ENCODE peak calls at places on chromosomes 3 and 15, in six cellular contexts. One of them, this sample, is unnamed.

GRCh38 chr15:65175511-65175910 is 9.6 kb downstream of the CLPX start:
- DNase-seq in fibroblast of lung: no peak
- DNase-seq in mammary epithelial cell: no peak
- DNase-seq in A549: no peak
- DNase-seq in neuronal stem cell: no peak
- DNase-seq in IMR-90: no peak
- DNase-seq in this sample: no peak

GRCh38 chr3:169771651-169772529 is 1.3 kb upstream of the MYNN start:
- DNase-seq in fibroblast of lung: peak
- DNase-seq in mammary epithelial cell: peak
- DNase-seq in A549: peak
- DNase-seq in neuronal stem cell: peak
- DNase-seq in IMR-90: peak
- DNase-seq in this sample: peak

GRCh38 chr15:65766422-65767263 is 25.4 kb downstream of the DENND4A start:
- DNase-seq in fibroblast of lung: no peak
- DNase-seq in mammary epithelial cell: no peak
- DNase-seq in A549: peak
- DNase-seq in neuronal stem cell: no peak
- DNase-seq in IMR-90: peak
- DNase-seq in this sample: peak

GRCh38 chr3:117700573-117701360 is 991.2 kb downstream of the TUSC7 start:
- DNase-seq in fibroblast of lung: peak
- DNase-seq in mammary epithelial cell: no peak
- DNase-seq in A549: no peak
- DNase-seq in neuronal stem cell: no peak
- DNase-seq in IMR-90: peak
- DNase-seq in this sample: no peak

GRCh38 chr15:60215225-60215963 is 182.4 kb downstream of the ANXA2 start:
- DNase-seq in fibroblast of lung: no peak
- DNase-seq in mammary epithelial cell: no peak
- DNase-seq in A549: no peak
- DNase-seq in neuronal stem cell: no peak
- DNase-seq in IMR-90: no peak
- DNase-seq in this sample: no peak

GRCh38 chr15:44568338-44568737 is 31.4 kb downstream of the EIF3J start:
- DNase-seq in fibroblast of lung: no peak
- DNase-seq in mammary epithelial cell: no peak
- DNase-seq in A549: no peak
- DNase-seq in neuronal stem cell: no peak
- DNase-seq in IMR-90: no peak
- DNase-seq in this sample: no peak

GRCh38 chr15:90002428-90002844 is 1.3 kb downstream of the ZNF710 start:
- DNase-seq in fibroblast of lung: peak
- DNase-seq in mammary epithelial cell: peak
- DNase-seq in A549: peak
- DNase-seq in neuronal stem cell: no peak
- DNase-seq in IMR-90: peak
- DNase-seq in this sample: peak

GRCh38 chr15:85763157-85763556 is 31.6 kb downstream of the KLHL25 start:
- DNase-seq in fibroblast of lung: no peak
- DNase-seq in mammary epithelial cell: peak
- DNase-seq in A549: no peak
- DNase-seq in neuronal stem cell: no peak
- DNase-seq in IMR-90: no peak
- DNase-seq in this sample: no peak

GRCh38 chr15:35705885-35706590 is 160.1 kb upstream of the DPH6 start:
- DNase-seq in fibroblast of lung: peak
- DNase-seq in mammary epithelial cell: no peak
- DNase-seq in A549: no peak
- DNase-seq in neuronal stem cell: no peak
- DNase-seq in IMR-90: peak
- DNase-seq in this sample: no peak

GRCh38 chr3:138694287-138695007 is 85.9 kb downstream of the FAIM start:
- DNase-seq in fibroblast of lung: peak
- DNase-seq in mammary epithelial cell: peak
- DNase-seq in A549: peak
- DNase-seq in neuronal stem cell: no peak
- DNase-seq in IMR-90: peak
- DNase-seq in this sample: peak

GRCh38 chr3:184236033-184236410 is 6.6 kb downstream of the VWA5B2 start:
- DNase-seq in fibroblast of lung: no peak
- DNase-seq in mammary epithelial cell: no peak
- DNase-seq in A549: no peak
- DNase-seq in neuronal stem cell: no peak
- DNase-seq in IMR-90: no peak
- DNase-seq in this sample: no peak

GRCh38 chr3:4898454-4899313 is 80.6 kb upstream of the BHLHE40 start:
- DNase-seq in fibroblast of lung: peak
- DNase-seq in mammary epithelial cell: peak
- DNase-seq in A549: no peak
- DNase-seq in neuronal stem cell: no peak
- DNase-seq in IMR-90: peak
- DNase-seq in this sample: peak
- H3K4me2 ChIP-seq in fibroblast of lung: no peak
- H3K4me2 ChIP-seq in mammary epithelial cell: no peak
- H3K4me2 ChIP-seq in A549: peak
- H3K4me2 ChIP-seq in neuronal stem cell: no peak
- H3K4me2 ChIP-seq in IMR-90: peak
- H3K4me2 ChIP-seq in this sample: peak

DNA sequence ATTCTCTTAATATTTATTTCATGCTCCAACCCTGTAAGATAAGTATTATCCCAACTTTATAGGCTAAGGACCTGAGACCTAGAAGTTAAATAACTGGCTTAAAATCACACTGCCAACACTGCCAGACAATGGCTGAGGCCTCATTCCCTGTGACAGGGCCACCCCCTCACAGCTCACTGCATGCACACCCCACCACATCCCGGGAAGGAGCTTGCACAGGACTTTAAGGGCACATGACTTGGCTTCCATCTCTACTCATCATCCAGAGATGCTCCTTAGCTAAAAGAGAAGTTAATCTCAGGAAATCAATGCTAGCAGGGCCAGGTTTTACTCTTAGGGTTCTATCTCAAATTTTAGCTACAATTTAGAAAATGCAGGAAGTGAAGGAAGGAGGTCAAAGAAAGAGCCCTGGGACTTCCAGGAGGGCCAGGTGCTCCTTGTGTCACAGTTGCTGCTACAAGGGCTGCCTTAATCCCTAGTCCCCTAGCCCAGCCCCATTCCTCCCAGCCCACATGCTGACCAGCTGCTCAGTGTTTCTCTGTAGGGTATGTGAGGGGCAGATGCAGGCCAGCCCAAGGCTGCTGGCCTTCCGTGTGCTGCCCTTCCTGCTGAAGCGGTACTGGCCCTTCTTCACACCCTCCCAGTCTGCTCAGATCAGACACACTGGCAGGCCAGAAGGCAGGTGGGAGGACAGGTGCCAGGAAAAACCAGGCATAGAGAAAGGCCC is 53.5 kb downstream of the WWTR1 start:
- DNase-seq in fibroblast of lung: peak
- DNase-seq in mammary epithelial cell: no peak
- DNase-seq in A549: no peak
- DNase-seq in neuronal stem cell: no peak
- DNase-seq in IMR-90: peak
- DNase-seq in this sample: no peak
- H3K27ac ChIP-seq in fibroblast of lung: peak
- H3K27ac ChIP-seq in mammary epithelial cell: peak
- H3K27ac ChIP-seq in A549: peak
- H3K27ac ChIP-seq in neuronal stem cell: peak
- H3K27ac ChIP-seq in IMR-90: peak
- H3K27ac ChIP-seq in this sample: no peak

DNA sequence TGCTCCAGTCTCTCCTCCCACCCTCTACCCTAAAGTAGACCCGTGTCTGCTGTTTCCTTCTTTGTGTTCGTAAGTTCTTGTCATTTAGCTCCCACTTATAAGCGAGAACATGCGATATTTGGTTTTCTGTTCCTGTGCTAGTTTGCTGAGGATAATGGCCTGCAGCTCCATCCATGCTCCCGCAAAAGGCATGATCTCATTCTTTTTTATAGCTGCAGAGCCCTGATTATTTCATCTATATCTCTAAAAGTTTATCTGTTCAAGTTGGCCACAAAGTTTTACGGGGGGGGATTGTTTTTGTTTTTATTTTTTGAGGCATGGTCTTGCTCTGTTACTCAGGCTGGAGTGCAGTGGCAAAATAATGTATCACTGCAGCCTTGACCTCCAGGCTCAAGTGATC is 4.4 kb upstream of the NEO1 start:
- DNase-seq in fibroblast of lung: no peak
- DNase-seq in mammary epithelial cell: no peak
- DNase-seq in A549: no peak
- DNase-seq in neuronal stem cell: no peak
- DNase-seq in IMR-90: no peak
- DNase-seq in this sample: no peak
- H3K4me2 ChIP-seq in fibroblast of lung: no peak
- H3K4me2 ChIP-seq in mammary epithelial cell: no peak
- H3K4me2 ChIP-seq in A549: no peak
- H3K4me2 ChIP-seq in neuronal stem cell: no peak
- H3K4me2 ChIP-seq in IMR-90: no peak
- H3K4me2 ChIP-seq in this sample: no peak

GRCh38 chr3:191301982-191302381 is 27.2 kb upstream of the CCDC50 start:
- DNase-seq in fibroblast of lung: no peak
- DNase-seq in mammary epithelial cell: no peak
- DNase-seq in A549: no peak
- DNase-seq in neuronal stem cell: no peak
- DNase-seq in IMR-90: no peak
- DNase-seq in this sample: no peak
- H3K27ac ChIP-seq in fibroblast of lung: no peak
- H3K27ac ChIP-seq in mammary epithelial cell: no peak
- H3K27ac ChIP-seq in A549: no peak
- H3K27ac ChIP-seq in neuronal stem cell: no peak
- H3K27ac ChIP-seq in IMR-90: no peak
- H3K27ac ChIP-seq in this sample: no peak

DNA sequence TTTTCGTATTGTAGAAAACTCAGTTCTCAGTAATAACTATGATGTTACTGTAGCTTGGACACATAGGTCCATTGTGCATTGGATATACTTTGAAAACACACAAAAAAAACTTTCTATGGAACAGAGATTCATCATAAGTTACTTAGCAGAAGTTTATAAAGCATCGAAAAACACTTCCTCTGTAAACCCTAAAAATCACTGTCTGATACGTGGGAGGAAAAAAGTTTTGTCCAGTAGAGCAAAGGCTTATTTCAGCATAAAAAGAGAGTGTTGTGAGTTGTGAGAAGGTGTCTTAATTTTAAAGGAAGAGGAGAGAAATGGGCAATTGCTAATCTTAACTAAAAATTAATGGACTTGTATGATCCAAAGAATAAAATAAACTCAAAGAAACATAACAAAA is 64.8 kb downstream of the OSTN start:
- DNase-seq in fibroblast of lung: no peak
- DNase-seq in mammary epithelial cell: no peak
- DNase-seq in A549: no peak
- DNase-seq in neuronal stem cell: no peak
- DNase-seq in IMR-90: no peak
- DNase-seq in this sample: no peak
- H3K4me2 ChIP-seq in fibroblast of lung: peak
- H3K4me2 ChIP-seq in mammary epithelial cell: no peak
- H3K4me2 ChIP-seq in A549: no peak
- H3K4me2 ChIP-seq in neuronal stem cell: no peak
- H3K4me2 ChIP-seq in IMR-90: no peak
- H3K4me2 ChIP-seq in this sample: no peak

DNA sequence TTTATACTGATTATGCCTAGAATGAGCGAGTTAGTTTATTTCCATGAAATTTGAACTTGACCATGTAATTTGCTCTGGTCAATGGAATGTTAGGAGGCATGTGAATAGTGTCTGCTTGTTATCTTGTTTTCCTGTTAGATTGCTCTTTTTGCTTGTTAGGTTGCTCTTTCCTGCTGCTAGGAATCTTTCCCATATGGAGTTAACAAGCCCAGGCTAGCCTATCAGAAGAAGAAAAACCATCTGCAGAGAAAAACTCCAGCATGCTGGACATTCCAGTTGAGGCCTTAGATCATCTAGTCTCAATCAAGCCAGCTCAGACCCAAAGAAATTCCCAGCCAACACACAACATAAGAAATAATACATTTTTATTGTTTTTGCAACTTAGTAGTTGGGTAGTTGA is 470.2 kb upstream of the AGTR1 start:
- DNase-seq in fibroblast of lung: peak
- DNase-seq in mammary epithelial cell: peak
- DNase-seq in A549: no peak
- DNase-seq in neuronal stem cell: no peak
- DNase-seq in IMR-90: peak
- DNase-seq in this sample: no peak
- H3K27ac ChIP-seq in fibroblast of lung: no peak
- H3K27ac ChIP-seq in mammary epithelial cell: no peak
- H3K27ac ChIP-seq in A549: no peak
- H3K27ac ChIP-seq in neuronal stem cell: no peak
- H3K27ac ChIP-seq in IMR-90: no peak
- H3K27ac ChIP-seq in this sample: no peak

GRCh38 chr3:71053495-71053894 is 530.0 kb downstream of the FOXP1 start:
- DNase-seq in fibroblast of lung: no peak
- DNase-seq in mammary epithelial cell: no peak
- DNase-seq in A549: no peak
- DNase-seq in neuronal stem cell: no peak
- DNase-seq in IMR-90: no peak
- DNase-seq in this sample: no peak

GRCh38 chr3:71052725-71053124 is 530.8 kb downstream of the FOXP1 start:
- DNase-seq in fibroblast of lung: no peak
- DNase-seq in mammary epithelial cell: no peak
- DNase-seq in A549: no peak
- DNase-seq in neuronal stem cell: no peak
- DNase-seq in IMR-90: no peak
- DNase-seq in this sample: no peak

GRCh38 chr3:71056327-71056726 is 527.2 kb downstream of the FOXP1 start:
- DNase-seq in fibroblast of lung: peak
- DNase-seq in mammary epithelial cell: peak
- DNase-seq in A549: no peak
- DNase-seq in neuronal stem cell: no peak
- DNase-seq in IMR-90: peak
- DNase-seq in this sample: peak

GRCh38 chr3:71055602-71056001 is 527.9 kb downstream of the FOXP1 start:
- DNase-seq in fibroblast of lung: peak
- DNase-seq in mammary epithelial cell: peak
- DNase-seq in A549: peak
- DNase-seq in neuronal stem cell: no peak
- DNase-seq in IMR-90: peak
- DNase-seq in this sample: peak

DNA sequence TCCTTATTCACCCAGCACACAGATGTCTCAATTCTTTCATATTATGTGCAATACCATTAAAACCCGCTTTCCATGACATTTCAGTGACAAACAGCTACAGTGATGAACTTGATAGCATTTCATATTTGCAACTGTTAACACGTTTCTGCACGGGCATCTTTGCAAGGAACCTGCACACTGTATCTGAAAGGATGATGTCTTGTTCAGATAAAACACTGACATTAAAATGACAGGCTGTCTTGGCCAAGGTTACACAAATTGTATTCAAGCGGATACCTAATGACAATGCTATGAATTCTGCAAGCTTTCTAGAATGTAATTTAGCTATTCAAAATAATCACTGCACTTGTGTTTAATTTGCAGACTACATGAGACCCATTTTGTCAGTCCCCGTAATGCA is 529.2 kb downstream of the FOXP1 start:
- DNase-seq in fibroblast of lung: no peak
- DNase-seq in mammary epithelial cell: no peak
- DNase-seq in A549: no peak
- DNase-seq in neuronal stem cell: no peak
- DNase-seq in IMR-90: no peak
- DNase-seq in this sample: no peak
- H3K4me2 ChIP-seq in fibroblast of lung: no peak
- H3K4me2 ChIP-seq in mammary epithelial cell: no peak
- H3K4me2 ChIP-seq in A549: no peak
- H3K4me2 ChIP-seq in neuronal stem cell: no peak
- H3K4me2 ChIP-seq in IMR-90: no peak
- H3K4me2 ChIP-seq in this sample: no peak